ENCODE peak calls at places on chromosomes 12 and 14, in eight cellular contexts. One of them, this sample, is unnamed.

GRCh38 chr12:53287741-53288216 is 7.6 kb upstream of the PFDN5 start:
- DNase-seq in A549: peak; percentile 79
- DNase-seq in IMR-90: peak; percentile 61
- DNase-seq in tibial nerve: peak; percentile 82
- DNase-seq in stomach: peak; percentile 74
- DNase-seq in mucosa of descending colon: peak; percentile 71
- DNase-seq in spleen: peak; percentile 91
- DNase-seq in retinal pigment epithelial cell: no peak
- DNase-seq in this sample: no peak

GRCh38 chr12:49869816-49870500 is 27.1 kb upstream of the BCDIN3D start:
- DNase-seq in A549: no peak
- DNase-seq in IMR-90: no peak
- DNase-seq in tibial nerve: no peak
- DNase-seq in stomach: no peak
- DNase-seq in mucosa of descending colon: no peak
- DNase-seq in spleen: peak; percentile 59
- DNase-seq in retinal pigment epithelial cell: no peak
- DNase-seq in this sample: no peak

GRCh38 chr12:9798008-9798619 is 29.2 kb upstream of the KLRF1 start:
- DNase-seq in A549: peak; percentile 84
- DNase-seq in IMR-90: peak; percentile 56
- DNase-seq in tibial nerve: peak; percentile 7
- DNase-seq in stomach: peak; percentile 49
- DNase-seq in mucosa of descending colon: peak; percentile 36
- DNase-seq in spleen: peak; percentile 61
- DNase-seq in retinal pigment epithelial cell: peak; percentile 32
- DNase-seq in this sample: peak; percentile 44

GRCh38 chr12:106113042-106113441 is 25.7 kb downstream of the NUAK1 start:
- DNase-seq in A549: no peak
- DNase-seq in IMR-90: peak; percentile 68
- DNase-seq in tibial nerve: no peak
- DNase-seq in stomach: no peak
- DNase-seq in mucosa of descending colon: no peak
- DNase-seq in spleen: no peak
- DNase-seq in retinal pigment epithelial cell: no peak
- DNase-seq in this sample: no peak

GRCh38 chr12:916240-916639 is 33.3 kb downstream of the RAD52 start:
- DNase-seq in A549: no peak
- DNase-seq in IMR-90: no peak
- DNase-seq in tibial nerve: no peak
- DNase-seq in stomach: no peak
- DNase-seq in mucosa of descending colon: peak; percentile 30
- DNase-seq in spleen: peak; percentile 85
- DNase-seq in retinal pigment epithelial cell: no peak
- DNase-seq in this sample: peak; percentile 42

GRCh38 chr12:60689137-60689536 is 1093.3 kb downstream of the SLC16A7 start:
- DNase-seq in A549: peak; percentile 3
- DNase-seq in IMR-90: no peak
- DNase-seq in tibial nerve: no peak
- DNase-seq in stomach: no peak
- DNase-seq in mucosa of descending colon: no peak
- DNase-seq in spleen: no peak
- DNase-seq in retinal pigment epithelial cell: no peak
- DNase-seq in this sample: no peak

GRCh38 chr12:117875652-117876491 is 92.9 kb downstream of the KSR2 start:
- DNase-seq in A549: no peak
- DNase-seq in IMR-90: peak; percentile 3
- DNase-seq in tibial nerve: no peak
- DNase-seq in stomach: no peak
- DNase-seq in mucosa of descending colon: no peak
- DNase-seq in spleen: no peak
- DNase-seq in retinal pigment epithelial cell: peak; percentile 18
- DNase-seq in this sample: no peak

GRCh38 chr14:67722293-67722692 is 20.6 kb downstream of the RDH12 start:
- DNase-seq in A549: no peak
- DNase-seq in IMR-90: peak; percentile 37
- DNase-seq in tibial nerve: peak; percentile 9
- DNase-seq in stomach: peak; percentile 69
- DNase-seq in mucosa of descending colon: no peak
- DNase-seq in spleen: no peak
- DNase-seq in retinal pigment epithelial cell: peak; percentile 7
- DNase-seq in this sample: no peak

GRCh38 chr14:69337984-69338383 is 60.1 kb downstream of the ERH start:
- DNase-seq in A549: no peak
- DNase-seq in IMR-90: no peak
- DNase-seq in tibial nerve: no peak
- DNase-seq in stomach: no peak
- DNase-seq in mucosa of descending colon: no peak
- DNase-seq in spleen: no peak
- DNase-seq in retinal pigment epithelial cell: no peak
- DNase-seq in this sample: no peak

GRCh38 chr14:56686416-56686815 is 106.8 kb downstream of the TMEM260 start:
- DNase-seq in A549: no peak
- DNase-seq in IMR-90: no peak
- DNase-seq in tibial nerve: no peak
- DNase-seq in stomach: peak; percentile 41
- DNase-seq in mucosa of descending colon: no peak
- DNase-seq in spleen: no peak
- DNase-seq in retinal pigment epithelial cell: peak; percentile 42
- DNase-seq in this sample: no peak

GRCh38 chr12:120534703-120535655 is 823 bp downstream of the RNF10 start:
- DNase-seq in A549: peak; percentile 51
- DNase-seq in IMR-90: peak; percentile 92
- DNase-seq in tibial nerve: no peak
- DNase-seq in stomach: peak; percentile 45
- DNase-seq in mucosa of descending colon: peak; percentile 74
- DNase-seq in spleen: peak; percentile 91
- DNase-seq in retinal pigment epithelial cell: peak; percentile 74
- DNase-seq in this sample: peak; percentile 63

GRCh38 chr12:4701863-4702262 is 18.3 kb upstream of the GALNT8 start:
- DNase-seq in A549: no peak
- DNase-seq in IMR-90: no peak
- DNase-seq in tibial nerve: no peak
- DNase-seq in stomach: no peak
- DNase-seq in mucosa of descending colon: no peak
- DNase-seq in spleen: no peak
- DNase-seq in retinal pigment epithelial cell: no peak
- DNase-seq in this sample: no peak

GRCh38 chr12:110689601-110690430 is 901 bp upstream of the HVCN1 start:
- DNase-seq in A549: no peak
- DNase-seq in IMR-90: no peak
- DNase-seq in tibial nerve: peak; percentile 9
- DNase-seq in stomach: peak; percentile 39
- DNase-seq in mucosa of descending colon: peak; percentile 51
- DNase-seq in spleen: peak; percentile 91
- DNase-seq in retinal pigment epithelial cell: no peak
- DNase-seq in this sample: no peak

GRCh38 chr12:12784911-12785814 is at the start of gene APOLD1:
- DNase-seq in A549: no peak
- DNase-seq in IMR-90: no peak
- DNase-seq in tibial nerve: peak; percentile 33
- DNase-seq in stomach: no peak
- DNase-seq in mucosa of descending colon: no peak
- DNase-seq in spleen: no peak
- DNase-seq in retinal pigment epithelial cell: no peak
- DNase-seq in this sample: no peak

GRCh38 chr14:98633380-98633779 is 638.6 kb downstream of the BCL11B start:
- DNase-seq in A549: no peak
- DNase-seq in IMR-90: no peak
- DNase-seq in tibial nerve: no peak
- DNase-seq in stomach: no peak
- DNase-seq in mucosa of descending colon: no peak
- DNase-seq in spleen: no peak
- DNase-seq in retinal pigment epithelial cell: no peak
- DNase-seq in this sample: no peak

GRCh38 chr12:93686572-93687365 is 9.6 kb downstream of the CRADD start:
- DNase-seq in A549: no peak
- DNase-seq in IMR-90: no peak
- DNase-seq in tibial nerve: no peak
- DNase-seq in stomach: no peak
- DNase-seq in mucosa of descending colon: no peak
- DNase-seq in spleen: no peak
- DNase-seq in retinal pigment epithelial cell: no peak
- DNase-seq in this sample: no peak

GRCh38 chr14:21244546-21244945 is 24.7 kb downstream of the HNRNPC start:
- DNase-seq in A549: no peak
- DNase-seq in IMR-90: no peak
- DNase-seq in tibial nerve: no peak
- DNase-seq in stomach: no peak
- DNase-seq in mucosa of descending colon: no peak
- DNase-seq in spleen: no peak
- DNase-seq in retinal pigment epithelial cell: no peak
- DNase-seq in this sample: no peak

GRCh38 chr14:42078345-42078744 is 471.7 kb downstream of the LRFN5 start:
- DNase-seq in A549: no peak
- DNase-seq in IMR-90: no peak
- DNase-seq in tibial nerve: no peak
- DNase-seq in stomach: no peak
- DNase-seq in mucosa of descending colon: no peak
- DNase-seq in spleen: no peak
- DNase-seq in retinal pigment epithelial cell: no peak
- DNase-seq in this sample: no peak

GRCh38 chr14:59015482-59015881 is 173.0 kb upstream of the DAAM1 start:
- DNase-seq in A549: no peak
- DNase-seq in IMR-90: no peak
- DNase-seq in tibial nerve: no peak
- DNase-seq in stomach: no peak
- DNase-seq in mucosa of descending colon: no peak
- DNase-seq in spleen: no peak
- DNase-seq in retinal pigment epithelial cell: no peak
- DNase-seq in this sample: no peak

GRCh38 chr12:65300679-65301349 is 22.3 kb downstream of the MSRB3 start:
- DNase-seq in A549: peak; percentile 56
- DNase-seq in IMR-90: peak; percentile 33
- DNase-seq in tibial nerve: no peak
- DNase-seq in stomach: no peak
- DNase-seq in mucosa of descending colon: no peak
- DNase-seq in spleen: no peak
- DNase-seq in retinal pigment epithelial cell: no peak
- DNase-seq in this sample: no peak

GRCh38 chr14:102828201-102828600 is 51.0 kb downstream of the TRAF3 start:
- DNase-seq in A549: no peak
- DNase-seq in IMR-90: no peak
- DNase-seq in tibial nerve: no peak
- DNase-seq in stomach: no peak
- DNase-seq in mucosa of descending colon: no peak
- DNase-seq in spleen: no peak
- DNase-seq in retinal pigment epithelial cell: no peak
- DNase-seq in this sample: no peak

GRCh38 chr14:22656226-22656625 is 12.1 kb upstream of the OR6J1 start:
- DNase-seq in A549: no peak
- DNase-seq in IMR-90: no peak
- DNase-seq in tibial nerve: no peak
- DNase-seq in stomach: no peak
- DNase-seq in mucosa of descending colon: no peak
- DNase-seq in spleen: no peak
- DNase-seq in retinal pigment epithelial cell: no peak
- DNase-seq in this sample: no peak

GRCh38 chr14:22660654-22661053 is 16.5 kb upstream of the OR6J1 start:
- DNase-seq in A549: no peak
- DNase-seq in IMR-90: no peak
- DNase-seq in tibial nerve: no peak
- DNase-seq in stomach: no peak
- DNase-seq in mucosa of descending colon: no peak
- DNase-seq in spleen: no peak
- DNase-seq in retinal pigment epithelial cell: no peak
- DNase-seq in this sample: no peak

GRCh38 chr14:22658951-22659350 is 14.8 kb upstream of the OR6J1 start:
- DNase-seq in A549: no peak
- DNase-seq in IMR-90: no peak
- DNase-seq in tibial nerve: no peak
- DNase-seq in stomach: no peak
- DNase-seq in mucosa of descending colon: no peak
- DNase-seq in spleen: no peak
- DNase-seq in retinal pigment epithelial cell: no peak
- DNase-seq in this sample: no peak

GRCh38 chr14:22656945-22657711 is 13.0 kb upstream of the OR6J1 start:
- DNase-seq in A549: no peak
- DNase-seq in IMR-90: peak; percentile 35
- DNase-seq in tibial nerve: no peak
- DNase-seq in stomach: no peak
- DNase-seq in mucosa of descending colon: no peak
- DNase-seq in spleen: no peak
- DNase-seq in retinal pigment epithelial cell: peak; percentile 93
- DNase-seq in this sample: peak; percentile 51

DNA sequence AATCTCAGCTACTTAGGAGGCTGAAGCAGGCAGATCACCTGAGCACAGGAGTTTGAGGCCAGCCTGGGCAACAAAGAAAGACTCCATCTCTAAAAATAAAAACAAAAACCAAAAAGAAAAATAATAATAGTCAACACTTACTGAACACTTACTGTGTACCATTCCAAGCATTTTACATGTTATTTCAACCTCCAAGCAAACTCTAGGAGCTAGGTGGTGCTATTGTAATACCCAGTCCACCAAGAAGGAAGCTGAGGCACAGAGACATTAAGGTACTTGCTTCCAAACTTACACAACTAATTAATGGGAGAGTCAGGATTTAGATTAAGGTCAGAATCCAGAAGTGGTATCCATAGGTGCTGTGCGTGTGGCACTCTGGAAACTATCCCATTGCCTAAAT is 13.7 kb upstream of the OR6J1 start:
- DNase-seq in A549: peak; percentile 39
- DNase-seq in IMR-90: peak; percentile 49
- DNase-seq in tibial nerve: no peak
- DNase-seq in stomach: no peak
- DNase-seq in mucosa of descending colon: no peak
- DNase-seq in spleen: no peak
- DNase-seq in retinal pigment epithelial cell: no peak
- DNase-seq in this sample: no peak
- TF ChIP-seq CTCF in A549: peak; percentile 60
- TF ChIP-seq CTCF in IMR-90: peak; percentile 56
- TF ChIP-seq CTCF in tibial nerve: peak; percentile 13
- TF ChIP-seq CTCF in stomach: no peak
- TF ChIP-seq CTCF in mucosa of descending colon: no peak
- TF ChIP-seq CTCF in spleen: peak; percentile 46
- TF ChIP-seq CTCF in retinal pigment epithelial cell: peak; percentile 57
- TF ChIP-seq CTCF in this sample: peak; percentile 43

GRCh38 chr14:47675489-47676300 is at the start of gene MDGA2:
- DNase-seq in A549: peak; percentile 27
- DNase-seq in IMR-90: no peak
- DNase-seq in tibial nerve: no peak
- DNase-seq in stomach: no peak
- DNase-seq in mucosa of descending colon: peak; percentile 15
- DNase-seq in spleen: peak; percentile 66
- DNase-seq in retinal pigment epithelial cell: no peak
- DNase-seq in this sample: no peak
- H3K4me3 ChIP-seq in A549: peak within 1 kb of the TSS; percentile 34
- H3K4me3 ChIP-seq in IMR-90: no peak within 1 kb of the TSS
- H3K4me3 ChIP-seq in tibial nerve: peak within 1 kb of the TSS; percentile 37
- H3K4me3 ChIP-seq in stomach: peak within 1 kb of the TSS; percentile 25
- H3K4me3 ChIP-seq in mucosa of descending colon: no peak within 1 kb of the TSS
- H3K4me3 ChIP-seq in spleen: peak within 1 kb of the TSS; percentile 21
- H3K4me3 ChIP-seq in retinal pigment epithelial cell: peak within 1 kb of the TSS; percentile 55
- H3K4me3 ChIP-seq in this sample: peak within 1 kb of the TSS; percentile 52

GRCh38 chr14:52695481-52696091 is at the start of gene ERO1A:
- DNase-seq in A549: peak; percentile 85
- DNase-seq in IMR-90: peak; percentile 83
- DNase-seq in tibial nerve: peak; percentile 76
- DNase-seq in stomach: peak; percentile 88
- DNase-seq in mucosa of descending colon: peak; percentile 93
- DNase-seq in spleen: peak; percentile 96
- DNase-seq in retinal pigment epithelial cell: peak; percentile 54
- DNase-seq in this sample: peak; percentile 26
- TF ChIP-seq CTCF in A549: no peak
- TF ChIP-seq CTCF in IMR-90: peak; percentile 21
- TF ChIP-seq CTCF in tibial nerve: no peak
- TF ChIP-seq CTCF in stomach: no peak
- TF ChIP-seq CTCF in mucosa of descending colon: no peak
- TF ChIP-seq CTCF in spleen: no peak
- TF ChIP-seq CTCF in retinal pigment epithelial cell: no peak
- TF ChIP-seq CTCF in this sample: no peak

GRCh38 chr14:76727403-76727802 is 33.9 kb upstream of the VASH1 start:
- DNase-seq in A549: no peak
- DNase-seq in IMR-90: no peak
- DNase-seq in tibial nerve: no peak
- DNase-seq in stomach: no peak
- DNase-seq in mucosa of descending colon: no peak
- DNase-seq in spleen: no peak
- DNase-seq in retinal pigment epithelial cell: no peak
- DNase-seq in this sample: no peak
- H3K4me3 ChIP-seq in A549: no peak overlapping the region
- H3K4me3 ChIP-seq in IMR-90: no peak overlapping the region
- H3K4me3 ChIP-seq in tibial nerve: no peak overlapping the region
- H3K4me3 ChIP-seq in stomach: no peak overlapping the region
- H3K4me3 ChIP-seq in mucosa of descending colon: no peak overlapping the region
- H3K4me3 ChIP-seq in spleen: no peak overlapping the region
- H3K4me3 ChIP-seq in retinal pigment epithelial cell: no peak overlapping the region
- H3K4me3 ChIP-seq in this sample: no peak overlapping the region